ENCODE peak calls at places on chromosomes 13 and 19, in six cellular contexts. X is CD4-positive, alpha-beta memory T cell; U is mucosa of gallbladder; S is CD8-positive, alpha-beta T cell; C is Kasumi-1; I is EL. W is an unnamed sample.

GRCh38 chr13:32917504-32917903 is 98.7 kb upstream of the KL start:
- DNase-seq in X (no peak), U (no peak), S (no peak), C (no peak), I (peak), W (no peak)

GRCh38 chr13:90709329-90709728 is 638.2 kb upstream of the MIR17HG start:
- DNase-seq in X (no peak), U (no peak), S (no peak), C (no peak), I (no peak), W (no peak)

GRCh38 chr19:46900341-46900740 is 39.5 kb downstream of the ARHGAP35 start:
- DNase-seq in X (no peak), U (no peak), S (no peak), C (no peak), I (no peak), W (peak)

GRCh38 chr19:36113895-36114762 is 546 bp downstream of the POLR2I start:
- DNase-seq in X (no peak), U (no peak), S (peak), C (no peak), I (peak), W (no peak)

GRCh38 chr13:59643906-59644626 is 519.7 kb downstream of the DIAPH3 start:
- DNase-seq in X (no peak), U (no peak), S (no peak), C (no peak), I (no peak), W (no peak)

GRCh38 chr19:30679286-30679685 is 307.1 kb downstream of the ZNF536 start:
- DNase-seq in X (no peak), U (no peak), S (no peak), C (no peak), I (no peak), W (no peak)

GRCh38 chr19:22882797-22883196 is 50.7 kb downstream of the ZNF723 start:
- DNase-seq in X (no peak), U (no peak), S (no peak), C (peak), I (peak), W (no peak)

GRCh38 chr13:23683084-23683483 is 112.9 kb downstream of the TNFRSF19 start:
- DNase-seq in X (no peak), U (no peak), S (no peak), C (no peak), I (no peak), W (no peak)

GRCh38 chr13:40221131-40221459 is 445.3 kb downstream of the FOXO1 start:
- DNase-seq in X (no peak), U (no peak), S (no peak), C (no peak), I (no peak), W (no peak)

GRCh38 chr19:29552454-29553280 is 26.9 kb downstream of the VSTM2B start:
- DNase-seq in X (no peak), U (no peak), S (no peak), C (no peak), I (no peak), W (no peak)

GRCh38 chr13:26280822-26281221 is 26.9 kb downstream of the CDK8 start:
- DNase-seq in X (no peak), U (no peak), S (no peak), C (no peak), I (peak), W (no peak)

GRCh38 chr13:98216135-98216565 is 39.1 kb upstream of the RNF113B start:
- DNase-seq in X (no peak), U (no peak), S (no peak), C (no peak), I (peak), W (no peak)

GRCh38 chr19:54561840-54562239 is 11.8 kb upstream of the LILRA2 start:
- DNase-seq in X (no peak), U (no peak), S (no peak), C (no peak), I (no peak), W (peak)